ENCODE peak calls at places on chromosomes 5 and 9, in seven cellular contexts. One of them, this sample, is unnamed.

GRCh38 chr5:143395638-143396352 is 7.7 kb downstream of the NR3C1 start:
- DNase-seq in DND-41: no peak
- DNase-seq in T-helper 1 cell: no peak
- DNase-seq in HFF-Myc: no peak
- DNase-seq in pancreas: no peak
- DNase-seq in transverse colon: no peak
- DNase-seq in NCI-H510A treated with DMSO at 0.1 percent for 48 hours: peak
- DNase-seq in this sample: no peak

GRCh38 chr9:70563437-70564204 is 149.2 kb upstream of the KLF9 start:
- DNase-seq in DND-41: peak
- DNase-seq in T-helper 1 cell: peak
- DNase-seq in HFF-Myc: no peak
- DNase-seq in pancreas: no peak
- DNase-seq in transverse colon: peak
- DNase-seq in NCI-H510A treated with DMSO at 0.1 percent for 48 hours: no peak
- DNase-seq in this sample: no peak

GRCh38 chr5:11075010-11075860 is 314.2 kb upstream of the DAP start:
- DNase-seq in DND-41: no peak
- DNase-seq in T-helper 1 cell: no peak
- DNase-seq in HFF-Myc: no peak
- DNase-seq in pancreas: peak
- DNase-seq in transverse colon: no peak
- DNase-seq in NCI-H510A treated with DMSO at 0.1 percent for 48 hours: no peak
- DNase-seq in this sample: no peak

GRCh38 chr5:13510616-13511015 is 433.9 kb downstream of the DNAH5 start:
- DNase-seq in DND-41: no peak
- DNase-seq in T-helper 1 cell: no peak
- DNase-seq in HFF-Myc: no peak
- DNase-seq in pancreas: no peak
- DNase-seq in transverse colon: no peak
- DNase-seq in NCI-H510A treated with DMSO at 0.1 percent for 48 hours: no peak
- DNase-seq in this sample: no peak

GRCh38 chr5:179294891-179295777 is 50.1 kb downstream of the ADAMTS2 start:
- DNase-seq in DND-41: no peak
- DNase-seq in T-helper 1 cell: no peak
- DNase-seq in HFF-Myc: no peak
- DNase-seq in pancreas: peak
- DNase-seq in transverse colon: no peak
- DNase-seq in NCI-H510A treated with DMSO at 0.1 percent for 48 hours: no peak
- DNase-seq in this sample: no peak

GRCh38 chr9:23308114-23308513 is 517.9 kb downstream of the ELAVL2 start:
- DNase-seq in DND-41: no peak
- DNase-seq in T-helper 1 cell: no peak
- DNase-seq in HFF-Myc: no peak
- DNase-seq in pancreas: no peak
- DNase-seq in transverse colon: no peak
- DNase-seq in NCI-H510A treated with DMSO at 0.1 percent for 48 hours: no peak
- DNase-seq in this sample: no peak

GRCh38 chr9:134326754-134327526 is 685 bp downstream of the RXRA start:
- DNase-seq in DND-41: no peak
- DNase-seq in T-helper 1 cell: no peak
- DNase-seq in HFF-Myc: no peak
- DNase-seq in pancreas: peak
- DNase-seq in transverse colon: no peak
- DNase-seq in NCI-H510A treated with DMSO at 0.1 percent for 48 hours: no peak
- DNase-seq in this sample: peak

GRCh38 chr5:135005076-135005475 is 29.0 kb downstream of the PITX1 start:
- DNase-seq in DND-41: no peak
- DNase-seq in T-helper 1 cell: no peak
- DNase-seq in HFF-Myc: no peak
- DNase-seq in pancreas: no peak
- DNase-seq in transverse colon: no peak
- DNase-seq in NCI-H510A treated with DMSO at 0.1 percent for 48 hours: no peak
- DNase-seq in this sample: no peak

GRCh38 chr9:37325778-37326177 is 96.7 kb upstream of the GRHPR start:
- DNase-seq in DND-41: no peak
- DNase-seq in T-helper 1 cell: no peak
- DNase-seq in HFF-Myc: no peak
- DNase-seq in pancreas: no peak
- DNase-seq in transverse colon: no peak
- DNase-seq in NCI-H510A treated with DMSO at 0.1 percent for 48 hours: peak
- DNase-seq in this sample: no peak

GRCh38 chr5:127042593-127042992 is 12.2 kb upstream of the MARCHF3 start:
- DNase-seq in DND-41: no peak
- DNase-seq in T-helper 1 cell: no peak
- DNase-seq in HFF-Myc: no peak
- DNase-seq in pancreas: no peak
- DNase-seq in transverse colon: no peak
- DNase-seq in NCI-H510A treated with DMSO at 0.1 percent for 48 hours: no peak
- DNase-seq in this sample: no peak

GRCh38 chr9:94156549-94157407 is 72.5 kb downstream of the PTPDC1 start:
- DNase-seq in DND-41: no peak
- DNase-seq in T-helper 1 cell: no peak
- DNase-seq in HFF-Myc: no peak
- DNase-seq in pancreas: no peak
- DNase-seq in transverse colon: peak
- DNase-seq in NCI-H510A treated with DMSO at 0.1 percent for 48 hours: peak
- DNase-seq in this sample: peak

GRCh38 chr5:16931334-16932110 is 4.6 kb downstream of the MYO10 start:
- DNase-seq in DND-41: no peak
- DNase-seq in T-helper 1 cell: no peak
- DNase-seq in HFF-Myc: no peak
- DNase-seq in pancreas: no peak
- DNase-seq in transverse colon: peak
- DNase-seq in NCI-H510A treated with DMSO at 0.1 percent for 48 hours: peak
- DNase-seq in this sample: peak

GRCh38 chr9:73215249-73215648 is 63.6 kb downstream of the ANXA1 start:
- DNase-seq in DND-41: no peak
- DNase-seq in T-helper 1 cell: no peak
- DNase-seq in HFF-Myc: no peak
- DNase-seq in pancreas: no peak
- DNase-seq in transverse colon: no peak
- DNase-seq in NCI-H510A treated with DMSO at 0.1 percent for 48 hours: no peak
- DNase-seq in this sample: no peak

GRCh38 chr5:150053231-150053626 is 33.1 kb downstream of the CSF1R start:
- DNase-seq in DND-41: no peak
- DNase-seq in T-helper 1 cell: no peak
- DNase-seq in HFF-Myc: peak
- DNase-seq in pancreas: no peak
- DNase-seq in transverse colon: no peak
- DNase-seq in NCI-H510A treated with DMSO at 0.1 percent for 48 hours: no peak
- DNase-seq in this sample: no peak